ENCODE peak calls at places on chromosomes 2 and 18, in six cellular contexts. J is anterior cingulate cortex; Z is omental fat pad; K is heart right ventricle; R is stimulated activated CD8-positive, alpha-beta memory T cell treated with anti-CD3 and anti-CD28 coated beads, Interleukin-12 subunit alpha, Interleukin-12 subunit beta, amount 100 ng/mL, for 1 hour; Q is RPMI8226. U is an unnamed sample.

GRCh38 chr18:67924656-67925055 is 408.1 kb upstream of the DSEL start:
- DNase-seq in J (no peak), Z (no peak), K (no peak), R (no peak), Q (no peak), U (no peak)

GRCh38 chr2:69893684-69894481 is at the start of gene SNRNP27:
- DNase-seq in J (peak), Z (peak), K (peak), R (peak), Q (peak), U (peak)

GRCh38 chr2:102317715-102318114 is 6.4 kb downstream of the IL1RL1 start:
- DNase-seq in J (no peak), Z (no peak), K (no peak), R (no peak), Q (no peak), U (no peak)

GRCh38 chr2:213021971-213022899 is 129.2 kb downstream of the IKZF2 start:
- DNase-seq in J (no peak), Z (no peak), K (no peak), R (no peak), Q (no peak), U (no peak)

GRCh38 chr2:241895732-241896641 is 26.5 kb downstream of the RTP5 start:
- DNase-seq in J (no peak), Z (no peak), K (no peak), R (no peak), Q (no peak), U (no peak)

GRCh38 chr2:109380502-109381326 is 233.1 kb downstream of the SEPTIN10 start:
- DNase-seq in J (no peak), Z (no peak), K (no peak), R (no peak), Q (no peak), U (no peak)

GRCh38 chr18:21599585-21600525 is 649 bp downstream of the ESCO1 start:
- DNase-seq in J (peak), Z (no peak), K (no peak), R (no peak), Q (peak), U (no peak)

GRCh38 chr2:163644238-163644637 is 91.6 kb downstream of the FIGN start:
- DNase-seq in J (no peak), Z (no peak), K (no peak), R (no peak), Q (no peak), U (no peak)

GRCh38 chr2:153477096-153477555 is 1.4 kb downstream of the RPRM start:
- DNase-seq in J (no peak), Z (peak), K (no peak), R (no peak), Q (no peak), U (no peak)

GRCh38 chr18:3983351-3983969 is 471.6 kb downstream of the DLGAP1 start:
- DNase-seq in J (peak), Z (no peak), K (no peak), R (no peak), Q (no peak), U (no peak)

GRCh38 chr18:8699948-8700347 is 5.4 kb upstream of the MTCL1 start:
- DNase-seq in J (no peak), Z (no peak), K (no peak), R (no peak), Q (no peak), U (no peak)

GRCh38 chr2:46493971-46494250 is 14.5 kb downstream of the TMEM247 start:
- DNase-seq in J (no peak), Z (no peak), K (no peak), R (no peak), Q (no peak), U (no peak)

GRCh38 chr2:33069894-33070651 is 123.3 kb downstream of the LTBP1 start:
- DNase-seq in J (no peak), Z (no peak), K (no peak), R (no peak), Q (no peak), U (no peak)

GRCh38 chr2:136305517-136306192 is 187.7 kb upstream of the CXCR4 start:
- DNase-seq in J (no peak), Z (no peak), K (no peak), R (peak), Q (no peak), U (no peak)

GRCh38 chr2:80548469-80548868 is 243.9 kb upstream of the LRRTM1 start:
- DNase-seq in J (no peak), Z (no peak), K (peak), R (no peak), Q (no peak), U (no peak)

GRCh38 chr2:176088048-176088936 is 4.2 kb upstream of the HOXD13 start:
- DNase-seq in J (peak), Z (no peak), K (no peak), R (no peak), Q (peak), U (peak)

GRCh38 chr2:54275541-54275940 is 19.5 kb upstream of the TSPYL6 start:
- DNase-seq in J (no peak), Z (no peak), K (no peak), R (no peak), Q (no peak), U (no peak)

GRCh38 chr2:207926133-207927076 is 98.9 kb downstream of the PLEKHM3 start:
- DNase-seq in J (no peak), Z (no peak), K (peak), R (no peak), Q (no peak), U (no peak)

GRCh38 chr18:45008694-45009372 is 328.1 kb downstream of the SETBP1 start:
- DNase-seq in J (peak), Z (no peak), K (no peak), R (no peak), Q (no peak), U (no peak)

GRCh38 chr2:15666776-15667578 is 75.3 kb downstream of the DDX1 start:
- DNase-seq in J (no peak), Z (no peak), K (no peak), R (no peak), Q (no peak), U (no peak)

GRCh38 chr2:75168186-75168585 is 31.1 kb downstream of the TACR1 start:
- DNase-seq in J (no peak), Z (no peak), K (no peak), R (no peak), Q (no peak), U (no peak)

GRCh38 chr2:170375192-170375591 is 197.2 kb downstream of the MYO3B start:
- DNase-seq in J (no peak), Z (no peak), K (no peak), R (no peak), Q (peak), U (no peak)

GRCh38 chr18:53698907-53699306 is 525.6 kb downstream of the MBD2 start:
- DNase-seq in J (peak), Z (no peak), K (peak), R (no peak), Q (peak), U (no peak)

GRCh38 chr18:62904396-62905285 is 189.3 kb downstream of the PHLPP1 start:
- DNase-seq in J (no peak), Z (no peak), K (no peak), R (no peak), Q (no peak), U (no peak)

GRCh38 chr2:235043762-235044500 is 92.1 kb downstream of the SH3BP4 start:
- DNase-seq in J (no peak), Z (no peak), K (no peak), R (no peak), Q (no peak), U (no peak)

GRCh38 chr2:164439885-164440284 is 181.4 kb downstream of the GRB14 start:
- DNase-seq in J (no peak), Z (no peak), K (no peak), R (no peak), Q (no peak), U (no peak)

GRCh38 chr2:32877587-32878162 is 69.1 kb upstream of the LTBP1 start:
- DNase-seq in J (no peak), Z (no peak), K (no peak), R (no peak), Q (no peak), U (no peak)

GRCh38 chr2:109703076-109703475 is 88.9 kb downstream of the SOWAHC start:
- DNase-seq in J (no peak), Z (no peak), K (no peak), R (no peak), Q (no peak), U (no peak)

GRCh38 chr18:45974088-45974536 is 7.0 kb upstream of the EPG5 start:
- DNase-seq in J (peak), Z (no peak), K (peak), R (peak), Q (peak), U (peak)

GRCh38 chr2:204024503-204024902 is 87.9 kb downstream of the ICOS start:
- DNase-seq in J (peak), Z (no peak), K (no peak), R (no peak), Q (peak), U (no peak)

U was measured in KG1.